ENCODE peak calls at places on chromosomes 11 and 22, in six cellular contexts. R is activated T-helper 1 cell treated with Interleukin-2 at 50 U/mL for 16 hours; B is A673; U is stimulated activated CD8-positive, alpha-beta memory T cell treated with anti-CD3 and anti-CD28 coated beads, Interleukin-15, amount 100 ng/mL, for 48 hours; E is iris pigment epithelial cell; F is A549. A is an unnamed sample.
A peak's percentile ranks its signal among the peaks of the same experiment; 100 is the strongest.

GRCh38 chr11:29320196-29320595 is 696.6 kb downstream of the KCNA4 start:
- DNase-seq in R (no peak), B (no peak), U (no peak), E (peak; percentile 78), F (no peak), A (no peak)

GRCh38 chr11:6719588-6719987 is 36.4 kb upstream of the MRPL17 start:
- DNase-seq in R (no peak), B (no peak), U (no peak), E (peak; percentile 3), F (no peak), A (no peak)

GRCh38 chr11:80146231-80146630 is 705.4 kb upstream of the TENM4 start:
- DNase-seq in R (no peak), B (no peak), U (no peak), E (no peak), F (no peak), A (no peak)

GRCh38 chr22:35997438-35997837 is 31.2 kb downstream of the RBFOX2 start:
- DNase-seq in R (no peak), B (no peak), U (no peak), E (peak; percentile 82), F (no peak), A (no peak)

GRCh38 chr11:97974798-97975498 is 1045.8 kb upstream of the CNTN5 start:
- DNase-seq in R (no peak), B (no peak), U (no peak), E (no peak), F (no peak), A (no peak)

GRCh38 chr11:110525883-110526282 is 96.1 kb downstream of the FDX1 start:
- DNase-seq in R (no peak), B (peak; percentile 62), U (no peak), E (peak; percentile 92), F (no peak), A (no peak)

GRCh38 chr11:111777094-111778046 is 11.2 kb upstream of the PPP2R1B start:
- DNase-seq in R (no peak), B (peak; percentile 88), U (no peak), E (peak; percentile 84), F (peak; percentile 66), A (peak; percentile 37)

GRCh38 chr11:111526501-111526900 is 11.9 kb downstream of the HOATZ start:
- DNase-seq in R (no peak), B (peak; percentile 27), U (no peak), E (peak; percentile 93), F (peak; percentile 49), A (no peak)

GRCh38 chr11:86790867-86791849 is 9.2 kb upstream of the PRSS23 start:
- DNase-seq in R (no peak), B (no peak), U (no peak), E (no peak), F (no peak), A (no peak)

GRCh38 chr11:18697581-18697980 is 998 bp upstream of the TMEM86A start:
- DNase-seq in R (no peak), B (no peak), U (no peak), E (no peak), F (no peak), A (no peak)

GRCh38 chr11:60498853-60499252 is 6.3 kb downstream of the MS4A12 start:
- DNase-seq in R (no peak), B (no peak), U (no peak), E (no peak), F (no peak), A (no peak)

GRCh38 chr11:122720482-122720881 is 65.0 kb downstream of the UBASH3B start:
- DNase-seq in R (no peak), B (no peak), U (no peak), E (no peak), F (no peak), A (no peak)

GRCh38 chr11:13759050-13759449 is 90.6 kb downstream of the FAR1 start:
- DNase-seq in R (no peak), B (no peak), U (no peak), E (no peak), F (no peak), A (no peak)